ENCODE peak calls at places on chromosome 20, in four cellular contexts. One of them, this sample, is unnamed.
A peak's percentile ranks its signal among the peaks of the same experiment; 100 is the strongest.

GRCh38 chr20:44028868-44029847 is 114.5 kb downstream of the TOX2 start:
- DNase-seq in WTC11: no peak
- DNase-seq in SK-N-SH: no peak
- DNase-seq in GM12878: peak; percentile 66
- DNase-seq in this sample: no peak

GRCh38 chr20:50356522-50356880 is 153.7 kb upstream of the PTPN1 start:
- DNase-seq in WTC11: no peak
- DNase-seq in SK-N-SH: no peak
- DNase-seq in GM12878: no peak
- DNase-seq in this sample: no peak

GRCh38 chr20:46552460-46553420 is 2.3 kb upstream of the OCSTAMP start:
- DNase-seq in WTC11: no peak
- DNase-seq in SK-N-SH: no peak
- DNase-seq in GM12878: peak; percentile 85
- DNase-seq in this sample: no peak

GRCh38 chr20:20212675-20213096 is 155.2 kb upstream of the INSM1 start:
- DNase-seq in WTC11: no peak
- DNase-seq in SK-N-SH: no peak
- DNase-seq in GM12878: no peak
- DNase-seq in this sample: no peak

GRCh38 chr20:57686931-57687652 is 22.7 kb downstream of the PMEPA1 start:
- DNase-seq in WTC11: no peak
- DNase-seq in SK-N-SH: no peak
- DNase-seq in GM12878: no peak
- DNase-seq in this sample: no peak

GRCh38 chr20:17834804-17835203 is 133.8 kb downstream of the SNX5 start:
- DNase-seq in WTC11: no peak
- DNase-seq in SK-N-SH: no peak
- DNase-seq in GM12878: no peak
- DNase-seq in this sample: no peak

GRCh38 chr20:11018668-11019170 is 344.9 kb upstream of the JAG1 start:
- DNase-seq in WTC11: peak; percentile 9
- DNase-seq in SK-N-SH: no peak
- DNase-seq in GM12878: no peak
- DNase-seq in this sample: no peak

GRCh38 chr20:37565134-37565811 is 37.6 kb upstream of the BLCAP start:
- DNase-seq in WTC11: no peak
- DNase-seq in SK-N-SH: no peak
- DNase-seq in GM12878: no peak
- DNase-seq in this sample: no peak

GRCh38 chr20:47392721-47393073 is 36.2 kb upstream of the ZMYND8 start:
- DNase-seq in WTC11: no peak
- DNase-seq in SK-N-SH: no peak
- DNase-seq in GM12878: no peak
- DNase-seq in this sample: no peak

GRCh38 chr20:64116016-64116415 is 8.7 kb upstream of the NPBWR2 start:
- DNase-seq in WTC11: no peak
- DNase-seq in SK-N-SH: no peak
- DNase-seq in GM12878: no peak
- DNase-seq in this sample: no peak

GRCh38 chr20:61683721-61684120 is 382.0 kb downstream of the TAF4 start:
- DNase-seq in WTC11: no peak
- DNase-seq in SK-N-SH: no peak
- DNase-seq in GM12878: no peak
- DNase-seq in this sample: no peak

GRCh38 chr20:17868146-17868545 is 100.4 kb downstream of the SNX5 start:
- DNase-seq in WTC11: no peak
- DNase-seq in SK-N-SH: no peak
- DNase-seq in GM12878: no peak
- DNase-seq in this sample: no peak

GRCh38 chr20:5835234-5835845 is 85.1 kb downstream of the SHLD1 start:
- DNase-seq in WTC11: no peak
- DNase-seq in SK-N-SH: peak; percentile 39
- DNase-seq in GM12878: no peak
- DNase-seq in this sample: no peak

GRCh38 chr20:59908855-59909254 is 24.6 kb downstream of the SYCP2 start:
- DNase-seq in WTC11: no peak
- DNase-seq in SK-N-SH: no peak
- DNase-seq in GM12878: no peak
- DNase-seq in this sample: no peak

GRCh38 chr20:56515657-56516381 is 8.7 kb upstream of the FAM209A start:
- DNase-seq in WTC11: no peak
- DNase-seq in SK-N-SH: peak; percentile 17
- DNase-seq in GM12878: no peak
- DNase-seq in this sample: peak; percentile 5

GRCh38 chr20:53023717-53024116 is 51.6 kb downstream of the TSHZ2 start:
- DNase-seq in WTC11: no peak
- DNase-seq in SK-N-SH: no peak
- DNase-seq in GM12878: no peak
- DNase-seq in this sample: no peak

GRCh38 chr20:45365444-45365970 is 2.6 kb downstream of the SYS1 start:
- DNase-seq in WTC11: no peak
- DNase-seq in SK-N-SH: no peak
- DNase-seq in GM12878: no peak
- DNase-seq in this sample: no peak

GRCh38 chr20:53613748-53614147 is 20.1 kb upstream of the ZNF217 start:
- DNase-seq in WTC11: no peak
- DNase-seq in SK-N-SH: no peak
- DNase-seq in GM12878: no peak
- DNase-seq in this sample: no peak

GRCh38 chr20:6178537-6178936 is 55.7 kb upstream of the FERMT1 start:
- DNase-seq in WTC11: no peak
- DNase-seq in SK-N-SH: peak; percentile 28
- DNase-seq in GM12878: no peak
- DNase-seq in this sample: peak; percentile 3

GRCh38 chr20:31472395-31473330 is 2.3 kb downstream of the DEFB124 start:
- DNase-seq in WTC11: no peak
- DNase-seq in SK-N-SH: no peak
- DNase-seq in GM12878: no peak
- DNase-seq in this sample: no peak

GRCh38 chr20:40073535-40074111 is 615.4 kb downstream of the MAFB start:
- DNase-seq in WTC11: peak; percentile 52
- DNase-seq in SK-N-SH: no peak
- DNase-seq in GM12878: no peak
- DNase-seq in this sample: no peak

GRCh38 chr20:59777814-59778575 is 155.4 kb downstream of the SYCP2 start:
- DNase-seq in WTC11: no peak
- DNase-seq in SK-N-SH: no peak
- DNase-seq in GM12878: no peak
- DNase-seq in this sample: no peak

GRCh38 chr20:8589956-8590355 is 457.9 kb downstream of the PLCB1 start:
- DNase-seq in WTC11: no peak
- DNase-seq in SK-N-SH: no peak
- DNase-seq in GM12878: no peak
- DNase-seq in this sample: no peak
- TF ChIP-seq USF1 in WTC11: no peak
- TF ChIP-seq USF1 in SK-N-SH: no peak
- TF ChIP-seq USF1 in GM12878: no peak
- TF ChIP-seq USF1 in this sample: no peak

GRCh38 chr20:33187491-33187890 is 19.5 kb downstream of the BPIFA2 start:
- DNase-seq in WTC11: no peak
- DNase-seq in SK-N-SH: no peak
- DNase-seq in GM12878: no peak
- DNase-seq in this sample: no peak

GRCh38 chr20:33191955-33192354 is 24.0 kb downstream of the BPIFA2 start:
- DNase-seq in WTC11: no peak
- DNase-seq in SK-N-SH: no peak
- DNase-seq in GM12878: no peak
- DNase-seq in this sample: no peak

GRCh38 chr20:33191484-33191883 is 23.5 kb downstream of the BPIFA2 start:
- DNase-seq in WTC11: no peak
- DNase-seq in SK-N-SH: no peak
- DNase-seq in GM12878: no peak
- DNase-seq in this sample: no peak

GRCh38 chr20:33188421-33188820 is 20.5 kb downstream of the BPIFA2 start:
- DNase-seq in WTC11: no peak
- DNase-seq in SK-N-SH: no peak
- DNase-seq in GM12878: no peak
- DNase-seq in this sample: no peak

GRCh38 chr20:33192912-33193501 is 24.1 kb upstream of the BPIFA3 start:
- DNase-seq in WTC11: no peak
- DNase-seq in SK-N-SH: no peak
- DNase-seq in GM12878: no peak
- DNase-seq in this sample: no peak
- TF ChIP-seq USF1 in WTC11: no peak
- TF ChIP-seq USF1 in SK-N-SH: no peak
- TF ChIP-seq USF1 in GM12878: no peak
- TF ChIP-seq USF1 in this sample: no peak

GRCh38 chr20:62968378-62969178 is 16.1 kb downstream of the SLC17A9 start:
- DNase-seq in WTC11: no peak
- DNase-seq in SK-N-SH: no peak
- DNase-seq in GM12878: no peak
- DNase-seq in this sample: no peak
- TF ChIP-seq USF1 in WTC11: no peak
- TF ChIP-seq USF1 in SK-N-SH: no peak
- TF ChIP-seq USF1 in GM12878: no peak
- TF ChIP-seq USF1 in this sample: no peak

DNA sequence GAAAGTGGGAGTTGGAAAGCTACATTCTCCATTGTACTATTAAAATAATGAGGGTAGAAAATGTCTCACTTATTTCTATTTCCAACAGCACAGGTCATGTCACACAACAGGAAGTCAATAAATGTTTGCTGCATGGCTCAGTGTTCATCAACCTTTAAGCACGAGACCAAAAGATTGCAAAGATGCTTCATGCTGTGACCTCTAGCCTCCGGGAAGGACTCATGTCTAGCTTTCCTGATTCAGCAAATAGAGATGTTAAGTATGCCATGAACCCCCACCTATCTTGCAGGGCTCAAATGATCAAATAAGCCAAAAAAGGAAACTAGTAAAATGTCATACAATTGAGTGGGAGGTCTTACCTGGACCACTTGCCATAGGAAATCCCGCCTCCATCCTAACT is 57.3 kb downstream of the NCOA6 start:
- DNase-seq in WTC11: no peak
- DNase-seq in SK-N-SH: no peak
- DNase-seq in GM12878: no peak
- DNase-seq in this sample: no peak
- TF ChIP-seq USF1 in WTC11: no peak
- TF ChIP-seq USF1 in SK-N-SH: no peak
- TF ChIP-seq USF1 in GM12878: no peak
- TF ChIP-seq USF1 in this sample: no peak

DNA sequence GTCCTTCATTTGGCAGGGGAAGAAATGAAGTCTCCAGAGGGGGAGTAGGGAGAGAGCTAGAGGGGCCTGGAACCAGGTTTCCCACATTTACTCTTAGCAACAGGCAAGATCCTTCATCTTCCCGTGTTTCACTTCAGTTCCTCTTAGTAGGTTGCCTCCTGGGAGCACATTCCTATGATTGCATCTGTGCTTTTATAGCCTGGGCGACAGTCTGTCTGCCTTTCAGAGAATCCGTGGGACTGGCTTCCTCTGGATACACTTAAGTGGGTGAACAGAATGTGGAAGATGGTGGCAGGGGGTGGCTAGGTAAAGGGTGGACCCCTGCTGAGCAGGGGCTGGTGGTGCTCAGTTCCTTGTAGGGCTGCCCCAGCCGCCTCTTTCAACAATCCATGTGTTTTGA is 33.4 kb downstream of the STK35 start:
- DNase-seq in WTC11: no peak
- DNase-seq in SK-N-SH: no peak
- DNase-seq in GM12878: no peak
- DNase-seq in this sample: no peak
- TF ChIP-seq USF1 in WTC11: no peak
- TF ChIP-seq USF1 in SK-N-SH: no peak
- TF ChIP-seq USF1 in GM12878: no peak
- TF ChIP-seq USF1 in this sample: no peak

This sample was measured in K562.